ENCODE peak calls at places on chromosomes 16 and 17, in four cellular contexts. S is cardiac fibroblast, V is epithelial cell of proximal tubule, W is HCT116. Z is an unnamed sample.

GRCh38 chr17:50561796-50562195 is 1.3 kb downstream of the CACNA1G start:
- DNase-seq in S (no peak), V (no peak), W (no peak), Z (no peak)

GRCh38 chr17:17398188-17398927 is 78.4 kb upstream of the MED9 start:
- DNase-seq in S (peak), V (no peak), W (no peak), Z (no peak)

GRCh38 chr17:4533522-4534502 is 21.4 kb downstream of the MYBBP1A start:
- DNase-seq in S (no peak), V (no peak), W (no peak), Z (no peak)

GRCh38 chr17:75679706-75680201 is 12.6 kb downstream of the SAP30BP start:
- DNase-seq in S (peak), V (no peak), W (no peak), Z (no peak)

GRCh38 chr17:17540935-17541639 is 44.9 kb upstream of the RASD1 start:
- DNase-seq in S (no peak), V (no peak), W (no peak), Z (no peak)

GRCh38 chr17:6306820-6307219 is 128.1 kb downstream of the AIPL1 start:
- DNase-seq in S (no peak), V (no peak), W (no peak), Z (no peak)

GRCh38 chr17:65485388-65486299 is 75.8 kb downstream of the AXIN2 start:
- DNase-seq in S (peak), V (no peak), W (no peak), Z (no peak)

GRCh38 chr16:12507366-12507765 is 296.3 kb downstream of the CPPED1 start:
- DNase-seq in S (no peak), V (no peak), W (no peak), Z (no peak)

GRCh38 chr16:21186326-21186691 is 25.1 kb downstream of the ZP2 start:
- DNase-seq in S (no peak), V (no peak), W (no peak), Z (no peak)

DNA sequence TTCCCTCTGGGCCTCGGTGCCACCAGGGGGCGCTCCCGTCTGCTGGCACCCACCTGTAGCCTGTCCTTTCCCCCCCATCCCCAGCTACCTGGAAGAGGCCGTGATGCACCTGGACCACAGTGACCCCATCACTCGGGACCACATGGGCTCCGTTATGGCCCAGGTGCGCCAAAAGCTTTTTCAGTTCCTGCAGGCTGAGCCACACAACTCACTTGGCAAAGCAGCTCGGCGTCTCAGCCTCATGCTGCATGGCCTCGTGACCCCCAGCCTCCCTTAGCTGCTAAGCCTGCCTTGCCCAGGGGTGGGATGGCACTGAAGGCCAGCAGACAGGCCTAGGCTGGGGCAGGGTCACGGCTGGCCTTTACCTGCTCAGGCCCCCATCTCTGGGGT is 818 bp upstream of the NRN1L start:
- DNase-seq in S (peak), V (no peak), W (peak), Z (no peak)
- H3K4me3 ChIP-seq in S (no peak), V (no peak), W (no peak), Z (no peak)

DNA sequence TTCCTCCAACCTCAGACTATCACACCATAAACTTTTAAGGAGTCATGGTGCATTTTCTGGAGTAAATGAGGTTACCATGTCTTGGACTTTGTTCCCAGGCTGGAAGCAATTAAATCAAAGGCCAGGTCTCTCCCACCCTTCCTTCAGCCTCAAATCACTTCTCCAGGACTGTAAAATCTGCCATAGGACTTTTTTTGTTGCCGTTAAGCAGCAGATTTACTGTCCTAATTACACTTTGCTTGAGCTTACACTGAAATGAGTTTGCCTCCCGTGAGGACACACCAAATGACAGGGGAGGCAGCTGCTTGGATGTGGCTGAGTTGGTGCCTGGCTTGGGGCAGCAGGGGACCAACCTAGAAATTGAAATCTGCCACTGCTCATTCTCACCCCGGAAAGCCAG is 14.7 kb downstream of the DCAKD start:
- DNase-seq in S (no peak), V (no peak), W (no peak), Z (no peak)
- H3K4me3 ChIP-seq in S (no peak), V (no peak), W (no peak), Z (no peak)

GRCh38 chr17:846901-847777 is 65.0 kb downstream of the MRM3 start:
- DNase-seq in S (no peak), V (no peak), W (no peak), Z (no peak)

GRCh38 chr17:838486-838885 is 56.3 kb downstream of the MRM3 start:
- DNase-seq in S (no peak), V (no peak), W (no peak), Z (no peak)

GRCh38 chr17:836154-836553 is 54.0 kb downstream of the MRM3 start:
- DNase-seq in S (no peak), V (no peak), W (no peak), Z (no peak)

GRCh38 chr17:841313-841712 is 59.2 kb downstream of the MRM3 start:
- DNase-seq in S (no peak), V (no peak), W (no peak), Z (no peak)
- H3K4me3 ChIP-seq in S (no peak), V (no peak), W (no peak), Z (no peak)

GRCh38 chr16:87240211-87241134 is 76.7 kb downstream of the C16orf95 start:
- DNase-seq in S (no peak), V (no peak), W (no peak), Z (no peak)

GRCh38 chr16:87238371-87238715 is 78.8 kb downstream of the C16orf95 start:
- DNase-seq in S (no peak), V (no peak), W (no peak), Z (no peak)

GRCh38 chr16:87244646-87245197 is 72.5 kb downstream of the C16orf95 start:
- DNase-seq in S (no peak), V (no peak), W (no peak), Z (no peak)

GRCh38 chr16:87243383-87243964 is 73.7 kb downstream of the C16orf95 start:
- DNase-seq in S (no peak), V (no peak), W (no peak), Z (no peak)

GRCh38 chr16:87241135-87241771 is 75.9 kb downstream of the C16orf95 start:
- DNase-seq in S (no peak), V (no peak), W (no peak), Z (no peak)
- H3K4me3 ChIP-seq in S (no peak), V (no peak), W (no peak), Z (no peak)